ENCODE peak calls at places on chromosomes 11 and 22, in six cellular contexts. One of them, this sample, is unnamed. For H3K36me3, the result is how much of the 10 kb centered on the place peaks cover.

GRCh38 chr11:121446752-121447156 is 5.4 kb upstream of the SORL1 start:
- DNase-seq in heart left ventricle: no peak
- DNase-seq in body of pancreas: no peak
- DNase-seq in GM06990: no peak
- DNase-seq in uterus: no peak
- DNase-seq in thoracic aorta: no peak
- DNase-seq in this sample: no peak

GRCh38 chr11:2901854-2902783 is 16.5 kb upstream of the CDKN1C start:
- DNase-seq in heart left ventricle: peak
- DNase-seq in body of pancreas: peak
- DNase-seq in GM06990: peak
- DNase-seq in uterus: peak
- DNase-seq in thoracic aorta: peak
- DNase-seq in this sample: peak

GRCh38 chr11:64206457-64207246 is at the start of gene FERMT3:
- DNase-seq in heart left ventricle: peak
- DNase-seq in body of pancreas: peak
- DNase-seq in GM06990: peak
- DNase-seq in uterus: peak
- DNase-seq in thoracic aorta: no peak
- DNase-seq in this sample: no peak

GRCh38 chr22:45889093-45889538 is 87.8 kb downstream of the WNT7B start:
- DNase-seq in heart left ventricle: peak
- DNase-seq in body of pancreas: no peak
- DNase-seq in GM06990: no peak
- DNase-seq in uterus: no peak
- DNase-seq in thoracic aorta: no peak
- DNase-seq in this sample: no peak

GRCh38 chr11:533049-533585 is 2.3 kb downstream of the HRAS start:
- DNase-seq in heart left ventricle: peak
- DNase-seq in body of pancreas: peak
- DNase-seq in GM06990: no peak
- DNase-seq in uterus: no peak
- DNase-seq in thoracic aorta: no peak
- DNase-seq in this sample: no peak

GRCh38 chr22:17218341-17218740 is 894 bp downstream of the ADA2 start:
- DNase-seq in heart left ventricle: no peak
- DNase-seq in body of pancreas: no peak
- DNase-seq in GM06990: no peak
- DNase-seq in uterus: no peak
- DNase-seq in thoracic aorta: no peak
- DNase-seq in this sample: no peak

GRCh38 chr22:42396621-42397331 is 35.4 kb downstream of the NFAM1 start:
- DNase-seq in heart left ventricle: peak
- DNase-seq in body of pancreas: no peak
- DNase-seq in GM06990: peak
- DNase-seq in uterus: no peak
- DNase-seq in thoracic aorta: no peak
- DNase-seq in this sample: peak

GRCh38 chr11:109486129-109486528 is 64.1 kb downstream of the C11orf87 start:
- DNase-seq in heart left ventricle: no peak
- DNase-seq in body of pancreas: no peak
- DNase-seq in GM06990: no peak
- DNase-seq in uterus: no peak
- DNase-seq in thoracic aorta: no peak
- DNase-seq in this sample: no peak

GRCh38 chr11:355581-356458 is 13.5 kb upstream of the B4GALNT4 start:
- DNase-seq in heart left ventricle: peak
- DNase-seq in body of pancreas: peak
- DNase-seq in GM06990: peak
- DNase-seq in uterus: peak
- DNase-seq in thoracic aorta: peak
- DNase-seq in this sample: peak

GRCh38 chr11:132941024-132941646 is 591.2 kb downstream of the OPCML start:
- DNase-seq in heart left ventricle: no peak
- DNase-seq in body of pancreas: peak
- DNase-seq in GM06990: no peak
- DNase-seq in uterus: no peak
- DNase-seq in thoracic aorta: no peak
- DNase-seq in this sample: peak

GRCh38 chr11:12496181-12497025 is 119.0 kb downstream of the PARVA start:
- DNase-seq in heart left ventricle: no peak
- DNase-seq in body of pancreas: no peak
- DNase-seq in GM06990: no peak
- DNase-seq in uterus: no peak
- DNase-seq in thoracic aorta: no peak
- DNase-seq in this sample: no peak

GRCh38 chr22:21672107-21672629 is 6.4 kb downstream of the PPIL2 start:
- DNase-seq in heart left ventricle: no peak
- DNase-seq in body of pancreas: no peak
- DNase-seq in GM06990: no peak
- DNase-seq in uterus: no peak
- DNase-seq in thoracic aorta: no peak
- DNase-seq in this sample: no peak

GRCh38 chr22:41092847-41093371 is 517 bp downstream of the EP300 start:
- DNase-seq in heart left ventricle: peak
- DNase-seq in body of pancreas: peak
- DNase-seq in GM06990: no peak
- DNase-seq in uterus: peak
- DNase-seq in thoracic aorta: no peak
- DNase-seq in this sample: peak

DNA sequence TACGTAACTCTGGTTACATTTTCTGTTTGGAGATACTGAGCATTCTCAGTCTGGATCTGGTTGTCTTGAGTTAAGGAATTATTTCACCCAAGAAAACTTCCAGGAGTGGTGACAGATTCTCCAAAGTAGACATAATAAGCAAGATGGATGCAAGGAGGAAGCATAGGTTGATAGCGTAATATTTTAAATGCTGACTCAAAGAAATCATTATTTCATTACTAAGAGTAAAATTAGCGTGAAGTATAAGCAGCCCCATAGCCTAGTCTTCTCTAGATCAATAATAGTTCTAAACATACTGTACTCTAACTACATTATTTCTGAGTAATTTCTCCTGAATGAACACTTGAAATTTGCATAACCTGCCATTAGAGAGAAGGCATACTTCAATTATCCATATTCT is 57.5 kb upstream of the MS4A8 start:
- DNase-seq in heart left ventricle: no peak
- DNase-seq in body of pancreas: no peak
- DNase-seq in GM06990: no peak
- DNase-seq in uterus: no peak
- DNase-seq in thoracic aorta: no peak
- DNase-seq in this sample: no peak
- H3K4me3 ChIP-seq in heart left ventricle: no peak
- H3K4me3 ChIP-seq in body of pancreas: no peak
- H3K4me3 ChIP-seq in GM06990: no peak
- H3K4me3 ChIP-seq in uterus: no peak
- H3K4me3 ChIP-seq in thoracic aorta: no peak
- H3K4me3 ChIP-seq in this sample: no peak

DNA sequence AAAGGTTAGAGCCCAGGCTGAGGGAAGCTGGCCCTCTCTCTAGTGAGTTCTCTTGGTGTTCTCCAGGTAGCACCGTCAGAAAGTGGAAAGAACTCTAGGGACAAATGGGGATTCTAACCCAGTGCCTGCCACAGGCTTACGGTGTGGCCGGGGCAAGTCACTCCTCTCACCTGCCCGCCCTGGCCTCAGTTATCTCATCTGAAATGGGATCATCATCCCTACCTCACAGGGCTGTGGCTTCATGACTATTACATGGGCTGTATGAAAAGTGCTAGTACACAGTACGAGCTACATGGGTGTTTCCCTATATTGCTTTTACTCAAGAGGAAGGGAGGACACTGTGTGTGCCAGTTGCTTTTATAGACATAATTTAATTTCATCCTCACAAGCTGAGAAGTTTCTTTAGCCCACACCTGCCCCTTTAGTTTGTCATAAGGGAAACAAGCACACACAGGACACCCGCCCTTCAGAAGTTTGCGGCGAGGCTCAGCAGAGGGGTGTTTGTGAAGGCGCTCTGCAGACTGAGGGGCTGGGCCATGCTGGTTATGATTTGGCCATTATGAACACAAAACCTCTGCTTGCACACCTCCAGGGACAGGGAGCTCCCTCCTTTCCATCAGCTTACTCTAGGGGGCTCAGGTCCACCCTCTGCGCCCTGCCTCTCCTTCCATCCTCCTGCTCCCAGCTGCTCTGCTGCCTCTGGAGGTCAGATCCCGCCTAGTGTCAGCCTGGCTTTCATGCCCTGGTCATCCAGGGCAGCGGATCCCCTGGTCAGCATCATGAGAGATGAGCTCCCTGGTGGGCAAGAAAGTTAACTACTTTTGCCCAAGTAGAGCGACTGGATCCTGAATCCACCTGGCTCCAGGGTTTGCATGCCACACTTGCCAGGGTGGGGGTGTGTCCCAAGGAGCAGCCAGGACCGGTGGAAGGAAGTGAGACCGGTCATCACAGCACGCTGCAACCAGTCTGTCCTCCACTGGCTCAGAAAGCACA is 1.2 kb downstream of the KLHL35 start:
- DNase-seq in heart left ventricle: no peak
- DNase-seq in body of pancreas: no peak
- DNase-seq in GM06990: no peak
- DNase-seq in uterus: no peak
- DNase-seq in thoracic aorta: no peak
- DNase-seq in this sample: no peak
- TF ChIP-seq CTCF in heart left ventricle: no peak
- TF ChIP-seq CTCF in body of pancreas: no peak
- TF ChIP-seq CTCF in GM06990: no peak
- TF ChIP-seq CTCF in uterus: no peak
- TF ChIP-seq CTCF in thoracic aorta: no peak
- TF ChIP-seq CTCF in this sample: peak

GRCh38 chr11:75934851-75935250 is 119.8 kb downstream of the UVRAG start:
- DNase-seq in heart left ventricle: no peak
- DNase-seq in body of pancreas: no peak
- DNase-seq in GM06990: no peak
- DNase-seq in uterus: no peak
- DNase-seq in thoracic aorta: no peak
- DNase-seq in this sample: no peak
- H3K36me3 ChIP-seq in heart left ventricle: under half
- H3K36me3 ChIP-seq in body of pancreas: under half
- H3K36me3 ChIP-seq in GM06990: under half
- H3K36me3 ChIP-seq in uterus: under half
- H3K36me3 ChIP-seq in thoracic aorta: under half
- H3K36me3 ChIP-seq in this sample: under half

GRCh38 chr22:19757140-19757984 is 3.2 kb upstream of the TBX1 start:
- DNase-seq in heart left ventricle: no peak
- DNase-seq in body of pancreas: no peak
- DNase-seq in GM06990: no peak
- DNase-seq in uterus: no peak
- DNase-seq in thoracic aorta: no peak
- DNase-seq in this sample: peak
- H3K4me3 ChIP-seq in heart left ventricle: no peak
- H3K4me3 ChIP-seq in body of pancreas: no peak
- H3K4me3 ChIP-seq in GM06990: no peak
- H3K4me3 ChIP-seq in uterus: no peak
- H3K4me3 ChIP-seq in thoracic aorta: peak
- H3K4me3 ChIP-seq in this sample: peak

DNA sequence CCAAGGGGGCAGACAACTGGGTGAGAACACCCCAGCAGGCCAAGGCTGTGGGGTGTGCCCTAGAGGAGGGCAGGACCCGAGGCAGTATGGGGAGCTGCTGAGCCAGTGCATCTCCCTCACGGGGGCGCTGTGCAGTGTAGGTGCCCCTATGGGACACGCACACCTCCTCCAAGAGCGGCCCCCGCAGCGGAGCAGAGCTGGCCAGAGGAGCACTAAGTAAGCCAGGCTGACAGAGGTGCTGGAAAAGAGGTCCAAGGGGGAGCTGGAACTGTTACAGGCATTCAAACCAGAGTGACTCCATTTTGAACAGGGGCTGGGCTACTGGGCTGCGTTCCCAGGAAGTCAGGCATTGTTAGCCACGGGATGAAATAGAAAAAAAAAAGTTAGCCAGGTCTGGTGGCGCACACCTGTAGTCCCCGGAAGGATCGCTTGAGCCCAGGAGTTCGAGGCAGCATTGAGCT is 41.8 kb downstream of the TST start:
- DNase-seq in heart left ventricle: peak
- DNase-seq in body of pancreas: peak
- DNase-seq in GM06990: peak
- DNase-seq in uterus: peak
- DNase-seq in thoracic aorta: no peak
- DNase-seq in this sample: peak
- TF ChIP-seq CTCF in heart left ventricle: peak
- TF ChIP-seq CTCF in body of pancreas: no peak
- TF ChIP-seq CTCF in GM06990: peak
- TF ChIP-seq CTCF in uterus: no peak
- TF ChIP-seq CTCF in thoracic aorta: no peak
- TF ChIP-seq CTCF in this sample: peak